ENCODE peak calls at places on chromosomes 12 and 14, in nine cellular contexts. W, J, F, R, N, M, C, O and G are unnamed samples.

GRCh38 chr12:78002878-78003277 is 172.2 kb downstream of the NAV3 start:
- DNase-seq in W (no peak), J (no peak), F (no peak), N (peak), R (no peak), M (no peak), O (no peak), C (no peak), G (no peak)

GRCh38 chr12:115194857-115195256 is 510.9 kb upstream of the TBX3 start:
- DNase-seq in R (no peak), O (no peak), N (no peak), W (no peak), J (no peak), C (no peak), M (no peak), F (no peak), G (no peak)

GRCh38 chr14:63725786-63726185 is 2.1 kb downstream of the SGPP1 start:
- DNase-seq in W (no peak), O (no peak), F (no peak), C (no peak), N (peak), J (no peak), R (no peak), M (no peak), G (no peak)

GRCh38 chr12:124655317-124656213 is 88.2 kb upstream of the NCOR2 start:
- DNase-seq in C (no peak), W (peak), F (peak), O (no peak), M (peak), R (peak), N (peak), J (peak), G (peak)

GRCh38 chr14:85622986-85623385 is 93.0 kb downstream of the FLRT2 start:
- DNase-seq in F (no peak), W (no peak), M (no peak), N (no peak), O (no peak), C (no peak), J (no peak), R (no peak), G (no peak)

GRCh38 chr12:16076553-16076952 is 165.4 kb downstream of the DERA start:
- DNase-seq in F (no peak), W (no peak), C (peak), O (peak), M (no peak), R (no peak), J (peak), N (peak), G (no peak)

GRCh38 chr14:91996951-91997371 is 42.9 kb downstream of the TRIP11 start:
- DNase-seq in R (no peak), C (peak), J (peak), W (no peak), M (no peak), F (no peak), O (peak), N (peak), G (no peak)

GRCh38 chr12:59444932-59445331 is 150.9 kb upstream of the SLC16A7 start:
- DNase-seq in J (no peak), C (no peak), O (no peak), N (peak), R (no peak), W (no peak), M (no peak), F (no peak), G (no peak)

GRCh38 chr12:47305464-47305863 is 225.7 kb upstream of the AMIGO2 start:
- DNase-seq in O (no peak), J (no peak), N (no peak), M (no peak), F (no peak), C (no peak), W (no peak), R (no peak), G (no peak)

GRCh38 chr14:39107624-39108023 is 4.6 kb upstream of the SEC23A start:
- DNase-seq in W (no peak), N (peak), O (no peak), R (no peak), J (peak), F (no peak), C (peak), M (no peak), G (no peak)

GRCh38 chr14:104681689-104682074 is 7.7 kb upstream of the INF2 start:
- DNase-seq in J (peak), R (peak), W (peak), O (no peak), N (peak), F (peak), M (peak), C (peak), G (peak)

GRCh38 chr12:76921072-76921471 is 42.3 kb upstream of the CSRP2 start:
- DNase-seq in W (no peak), C (no peak), M (peak), N (no peak), F (no peak), R (no peak), O (no peak), J (no peak), G (no peak)

GRCh38 chr12:11209098-11209497 is 22.4 kb upstream of the TAS2R42 start:
- DNase-seq in W (no peak), J (no peak), M (no peak), O (no peak), N (no peak), C (peak), R (no peak), F (no peak), G (no peak)

GRCh38 chr12:123094349-123095073 is 56.4 kb downstream of the PITPNM2 start:
- DNase-seq in F (peak), J (peak), N (peak), R (no peak), M (peak), C (peak), W (peak), O (peak), G (no peak)

GRCh38 chr14:88590173-88590572 is 27.3 kb downstream of the ZC3H14 start:
- DNase-seq in M (no peak), O (no peak), R (no peak), F (no peak), N (peak), J (peak), C (no peak), W (no peak), G (no peak)

GRCh38 chr12:89707992-89708792 is 446 bp downstream of the ATP2B1 start:
- DNase-seq in F (peak), M (peak), O (no peak), J (peak), W (peak), R (peak), C (no peak), N (peak), G (peak)

GRCh38 chr12:65300679-65301349 is 22.3 kb downstream of the MSRB3 start:
- DNase-seq in O (peak), M (no peak), N (peak), J (peak), F (no peak), C (peak), R (no peak), W (no peak), G (no peak)

GRCh38 chr14:99663716-99664635 is 19.0 kb downstream of the HHIPL1 start:
- DNase-seq in W (no peak), F (no peak), M (no peak), R (peak), C (no peak), N (no peak), J (no peak), O (no peak), G (no peak)

GRCh38 chr14:55398679-55399078 is 13.0 kb downstream of the ATG14 start:
- DNase-seq in N (peak), O (peak), C (no peak), F (peak), J (peak), M (peak), W (no peak), R (no peak), G (peak)

GRCh38 chr12:12776261-12776660 is 9.2 kb upstream of the APOLD1 start:
- DNase-seq in M (no peak), O (no peak), J (no peak), R (no peak), C (peak), N (peak), F (no peak), W (peak), G (no peak)

GRCh38 chr14:28813810-28814209 is 47.2 kb downstream of the FOXG1 start:
- DNase-seq in C (no peak), M (no peak), R (no peak), O (no peak), F (no peak), N (no peak), J (no peak), W (no peak), G (no peak)

GRCh38 chr12:12720637-12721250 is 3.6 kb downstream of the CDKN1B start:
- DNase-seq in O (no peak), F (no peak), R (no peak), M (no peak), W (no peak), J (no peak), C (no peak), N (no peak), G (no peak)

GRCh38 chr12:64611430-64612286 is 1.4 kb downstream of the RASSF3 start:
- DNase-seq in N (peak), O (no peak), J (no peak), M (peak), F (peak), R (peak), C (no peak), W (peak), G (peak)

GRCh38 chr12:76275511-76276093 is 72.6 kb downstream of the BBS10 start:
- DNase-seq in C (no peak), N (no peak), O (no peak), R (no peak), M (no peak), J (no peak), F (no peak), W (no peak), G (no peak)

GRCh38 chr12:46219892-46220655 is 48.8 kb downstream of the SLC38A1 start:
- DNase-seq in J (no peak), C (peak), N (peak), M (no peak), F (no peak), W (peak), O (peak), R (no peak), G (no peak)

GRCh38 chr12:6953417-6954315 is 2.5 kb downstream of the PTPN6 start:
- DNase-seq in M (no peak), C (no peak), N (no peak), O (no peak), W (peak), J (no peak), R (peak), F (peak), G (no peak)

GRCh38 chr12:97748298-97748697 is 285.7 kb downstream of the RMST start:
- DNase-seq in F (no peak), W (no peak), M (no peak), N (no peak), C (no peak), O (no peak), R (no peak), J (no peak), G (no peak)

GRCh38 chr12:56224954-56225353 is 812 bp downstream of the NABP2 start:
- DNase-seq in M (no peak), C (no peak), O (no peak), R (peak), W (no peak), N (no peak), F (no peak), J (no peak), G (no peak)

GRCh38 chr12:105235299-105235746 is 651 bp downstream of the APPL2 start:
- DNase-seq in F (no peak), W (no peak), R (no peak), J (peak), N (peak), O (no peak), C (no peak), M (no peak), G (no peak)

DNA sequence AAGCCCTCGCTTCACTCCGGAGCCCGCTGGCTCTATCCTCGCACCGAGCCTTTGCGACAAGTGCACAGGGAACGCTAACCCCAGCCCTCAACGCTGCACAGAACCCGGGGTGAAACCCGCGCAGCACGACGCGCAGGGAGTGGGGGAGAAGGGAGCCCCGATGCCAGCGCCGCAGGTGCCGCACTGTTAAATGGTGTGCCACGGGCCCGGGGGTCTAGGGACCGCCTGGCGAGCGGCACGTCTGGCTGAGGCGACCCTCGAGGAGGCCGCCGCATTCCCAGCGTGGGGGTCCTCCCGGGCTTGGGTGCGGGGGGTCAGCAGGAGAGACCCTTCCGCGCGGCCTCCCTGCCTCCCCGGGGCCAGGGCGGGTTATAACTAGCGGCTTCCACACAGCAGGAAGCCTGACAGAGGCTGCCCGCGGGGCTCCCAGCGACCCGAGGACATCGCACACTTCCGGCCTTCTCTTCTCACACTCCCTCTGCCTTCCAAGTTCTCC is 23.8 kb upstream of the LRTM2 start:
- DNase-seq in W (peak), O (no peak), R (peak), J (no peak), C (no peak), M (peak), N (no peak), F (no peak), G (no peak)
- TF ChIP-seq POLR2A in W (no peak), O (no peak), R (no peak), J (no peak), C (no peak), M (no peak), N (no peak), F (no peak), G (no peak)

GRCh38 chr14:101350710-101351109 is 210.6 kb upstream of the DIO3 start:
- DNase-seq in J (no peak), O (no peak), F (no peak), R (no peak), N (no peak), C (no peak), M (no peak), W (no peak), G (peak)
- TF ChIP-seq CTCF in J (no peak), O (no peak), F (no peak), R (no peak), N (no peak), C (no peak), M (no peak), W (no peak), G (no peak)

DNA sequence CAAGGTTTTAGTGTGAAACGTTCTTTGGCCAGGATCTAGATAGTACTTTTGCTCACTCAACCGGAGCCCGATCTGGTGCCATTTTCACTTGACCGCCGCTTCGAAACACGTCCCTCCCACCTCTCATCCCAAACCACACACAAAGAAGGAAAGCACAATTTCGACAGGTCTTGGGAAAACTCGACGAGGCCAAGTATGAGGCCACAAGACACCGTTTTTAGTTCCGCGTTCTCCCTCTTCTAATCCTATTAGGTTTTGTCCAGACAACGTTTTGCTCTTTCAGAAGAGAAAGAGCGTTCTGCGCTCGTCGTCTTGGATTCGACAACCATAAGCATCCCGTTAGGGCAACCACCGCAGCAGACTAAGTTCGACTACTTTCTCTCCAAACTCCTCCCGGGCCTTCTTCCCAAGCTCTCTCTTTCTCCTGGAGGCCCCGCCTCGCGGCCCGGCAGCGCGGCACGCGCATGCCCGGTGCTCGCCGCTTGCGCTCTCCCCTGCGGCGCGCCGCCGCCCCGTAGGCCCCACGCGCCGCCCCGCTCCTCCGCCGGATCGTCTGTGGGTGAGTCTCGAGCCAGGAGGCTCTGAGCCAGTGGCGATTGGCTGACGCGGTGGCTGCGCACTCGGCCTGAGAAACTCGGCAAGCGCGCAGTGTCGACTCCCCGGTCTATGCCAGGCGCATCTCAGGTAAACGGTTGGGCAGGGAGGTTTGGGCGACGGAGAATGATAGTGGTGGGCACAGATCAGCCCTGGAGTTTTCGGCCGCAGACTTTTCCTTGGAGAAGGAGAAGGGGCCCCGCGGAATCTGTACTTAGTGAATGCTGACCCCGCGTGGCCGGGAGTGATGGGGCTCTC is at the start of gene MIPOL1:
- DNase-seq in M (peak), R (peak), J (peak), O (peak), C (peak), F (peak), N (peak), W (peak), G (peak)
- TF ChIP-seq POLR2A in M (peak), R (peak), J (peak), O (peak), C (peak), F (peak), N (peak), W (peak), G (no peak)

DNA sequence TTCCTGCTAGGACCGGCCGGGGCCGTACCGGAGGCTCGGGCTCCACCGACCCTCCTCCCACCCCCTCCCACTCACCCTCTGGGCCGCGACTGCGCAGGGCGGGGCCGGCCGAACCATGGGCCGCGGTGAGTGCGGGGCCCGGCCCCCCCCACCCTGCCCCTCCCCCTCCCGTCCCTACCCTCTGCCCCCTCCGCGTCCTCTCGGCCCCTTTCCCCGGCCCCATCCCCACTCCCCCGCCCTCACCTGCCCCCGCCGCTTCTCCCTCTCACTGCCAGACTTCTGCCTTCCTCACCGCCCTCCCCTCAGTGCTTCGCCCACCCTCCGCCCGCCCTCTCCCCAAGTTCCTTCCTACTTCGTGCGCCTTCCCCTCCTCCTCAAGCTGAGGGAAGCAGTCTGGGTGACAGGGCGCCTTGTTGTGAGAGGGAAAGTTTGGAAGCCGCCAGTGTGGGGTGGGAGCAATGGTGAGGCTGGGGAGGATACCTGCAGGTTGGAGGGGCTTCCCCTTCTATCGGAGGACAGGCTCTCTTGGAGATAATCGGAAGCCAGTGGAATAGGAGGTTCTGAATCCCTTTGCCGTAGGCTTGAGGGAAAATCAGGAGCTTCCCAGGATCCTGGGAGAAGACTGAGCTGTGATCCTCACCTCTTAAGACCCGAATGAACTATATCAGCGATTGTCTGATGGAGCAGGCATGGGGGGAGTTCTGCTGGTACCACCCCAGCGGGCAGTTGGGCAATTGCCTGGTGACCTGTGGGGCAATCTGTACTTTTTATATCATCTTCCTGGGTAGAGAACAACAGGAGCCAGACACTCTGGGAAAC is 472 bp downstream of the MBD6 start:
- DNase-seq in R (peak), F (peak), O (no peak), W (peak), N (peak), J (no peak), C (no peak), M (peak), G (peak)
- TF ChIP-seq CTCF in R (no peak), F (no peak), O (no peak), W (no peak), N (no peak), J (no peak), C (no peak), M (no peak), G (no peak)

GRCh38 chr12:71685961-71686657 is at the start of gene TMEM19:
- DNase-seq in O (peak), N (peak), M (peak), W (peak), R (peak), J (peak), C (peak), F (peak), G (peak)

GRCh38 chr12:71684081-71684480 is 1.8 kb upstream of the TMEM19 start:
- DNase-seq in F (no peak), J (no peak), N (no peak), C (no peak), O (no peak), R (no peak), M (no peak), W (no peak), G (no peak)

GRCh38 chr12:71685312-71685906 is 473 bp upstream of the TMEM19 start:
- DNase-seq in W (peak), C (no peak), J (no peak), N (no peak), M (no peak), F (no peak), R (no peak), O (no peak), G (peak)

GRCh38 chr12:71682466-71682865 is 3.4 kb upstream of the TMEM19 start:
- DNase-seq in M (no peak), F (no peak), W (no peak), N (no peak), O (no peak), J (peak), C (peak), R (no peak), G (no peak)

DNA sequence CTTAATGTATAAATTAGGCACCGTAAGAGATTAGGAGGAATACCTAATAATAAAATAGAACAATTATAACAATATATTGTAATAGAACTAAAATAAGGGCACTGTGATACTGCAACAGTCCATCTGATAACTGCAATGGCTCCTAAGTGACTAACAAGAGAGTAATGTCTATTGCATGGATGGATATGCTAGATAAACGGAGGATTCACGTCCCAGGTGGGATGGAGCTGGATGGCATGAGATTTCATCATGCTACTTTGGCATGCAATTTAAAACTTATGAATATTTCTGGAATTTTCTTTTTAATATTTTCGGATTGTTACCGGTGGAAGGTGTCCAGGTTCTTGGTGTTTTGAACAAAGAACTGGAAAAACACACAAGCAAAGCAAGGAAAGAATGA is 2.2 kb upstream of the TMEM19 start:
- DNase-seq in J (no peak), N (no peak), W (no peak), C (no peak), F (no peak), O (no peak), M (no peak), R (no peak), G (no peak)
- TF ChIP-seq POLR2A in J (no peak), N (no peak), W (no peak), C (no peak), F (no peak), O (no peak), M (no peak), R (no peak), G (no peak)

GRCh38 chr14:23929822-23930294 is 23.7 kb upstream of the DHRS4 start:
- DNase-seq in N (peak), J (peak), O (peak), W (peak), F (peak), C (peak), R (peak), M (peak), G (peak)
- TF ChIP-seq CTCF in N (peak), J (peak), O (peak), W (peak), F (peak), C (peak), R (peak), M (peak), G (no peak)